ENCODE peak calls at places on chromosomes 13 and 19, in seven cellular contexts. R is heart left ventricle, A is SK-N-SH, W is GM23248, Y is AG09309, K is cardiac fibroblast, D is BJ. G is an unnamed sample.

GRCh38 chr19:58381460-58382220 is 810 bp upstream of the ZNF837 start:
- DNase-seq in A (no peak), Y (no peak), D (no peak), W (no peak), K (no peak), R (peak; percentile 58), G (no peak)

GRCh38 chr13:102907016-102907756 is 61.4 kb downstream of the ERCC5 start:
- DNase-seq in R (no peak), W (peak; percentile 3), A (no peak), Y (no peak), K (no peak), D (no peak), G (no peak)

GRCh38 chr13:36432106-36432544 is at the start of gene CCNA1:
- DNase-seq in D (no peak), K (peak; percentile 66), A (peak; percentile 83), R (peak; percentile 64), Y (no peak), W (peak; percentile 21), G (peak; percentile 79)

GRCh38 chr13:112513761-112514160 is 74.2 kb downstream of the TUBGCP3 start:
- DNase-seq in A (no peak), D (no peak), W (no peak), R (no peak), Y (no peak), K (no peak), G (no peak)

GRCh38 chr13:102962430-102962829 is 103.8 kb downstream of the SLC10A2 start:
- DNase-seq in D (no peak), Y (no peak), W (no peak), R (no peak), A (no peak), K (no peak), G (no peak)

GRCh38 chr13:51259359-51259645 is 37.1 kb downstream of the FAM124A start:
- DNase-seq in D (no peak), R (no peak), A (no peak), W (no peak), K (no peak), Y (no peak), G (no peak)

GRCh38 chr13:98581971-98582702 is 5.2 kb upstream of the STK24 start:
- DNase-seq in W (peak; percentile 86), K (peak; percentile 75), R (no peak), D (no peak), A (no peak), Y (no peak), G (peak; percentile 37)

GRCh38 chr19:51448011-51448744 is 10.1 kb downstream of the SIGLEC8 start:
- DNase-seq in W (no peak), K (no peak), A (no peak), Y (no peak), R (no peak), D (no peak), G (no peak)

GRCh38 chr19:5220361-5220760 is 120.3 kb downstream of the PTPRS start:
- DNase-seq in A (no peak), K (no peak), D (no peak), W (no peak), R (no peak), Y (no peak), G (no peak)

GRCh38 chr19:38319421-38320258 is at the start of gene KCNK6:
- DNase-seq in R (peak; percentile 79), D (no peak), A (peak; percentile 72), W (peak; percentile 71), K (no peak), Y (no peak), G (peak; percentile 69)

GRCh38 chr13:67175836-67176235 is 54.3 kb downstream of the PCDH9 start:
- DNase-seq in D (no peak), K (no peak), W (no peak), R (no peak), Y (no peak), A (no peak), G (no peak)

GRCh38 chr13:20477394-20477793 is 48.3 kb downstream of the CRYL1 start:
- DNase-seq in Y (no peak), A (no peak), R (no peak), D (no peak), W (no peak), K (no peak), G (no peak)

DNA sequence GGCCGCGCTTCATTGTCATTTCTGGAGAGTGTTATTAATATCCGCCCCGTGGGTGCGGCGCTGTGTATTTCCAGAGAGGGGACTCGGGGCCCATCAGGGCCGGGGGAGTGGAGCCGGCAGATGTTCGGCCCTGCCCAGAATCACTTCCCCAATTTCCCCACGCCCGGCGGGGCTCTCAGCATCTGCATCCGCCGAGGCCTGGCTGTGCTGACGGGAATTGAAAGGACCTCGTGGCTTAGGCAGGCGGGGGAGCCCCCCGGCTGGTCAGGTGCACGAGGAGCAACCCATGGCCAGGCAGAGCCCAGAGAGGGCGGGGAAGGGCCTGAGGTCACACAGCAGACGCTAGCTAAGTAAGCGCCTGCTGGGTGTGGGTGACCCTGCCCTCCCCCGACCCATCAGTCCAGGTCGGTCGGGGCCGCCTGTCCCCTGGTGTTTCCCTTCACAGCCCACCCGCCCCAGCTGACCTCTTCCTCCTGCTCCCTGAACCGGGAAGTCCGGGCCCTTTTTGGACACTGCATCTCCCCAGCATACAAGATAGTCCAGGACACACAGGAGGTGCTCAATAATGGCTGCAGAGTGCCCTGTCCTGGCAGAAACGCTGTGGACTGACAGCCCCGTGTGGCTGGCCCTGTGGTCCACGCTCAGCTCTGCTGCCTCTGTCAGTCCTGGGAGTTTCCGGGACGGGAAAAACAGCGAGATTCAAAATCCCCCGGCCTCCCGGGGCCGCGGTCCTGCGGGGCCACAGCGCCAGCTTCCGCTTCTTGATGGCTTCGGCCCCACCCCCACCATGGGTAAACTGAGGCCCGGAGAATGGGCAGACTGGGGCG is 22.1 kb downstream of the ARID3A start:
- DNase-seq in R (peak; percentile 86), W (no peak), K (no peak), D (no peak), Y (no peak), A (no peak), G (no peak)
- H3K4me3 ChIP-seq in R (no peak overlapping the region), W (no peak overlapping the region), K (no peak overlapping the region), D (no peak overlapping the region), Y (no peak overlapping the region), A (no peak overlapping the region), G (no peak overlapping the region)

GRCh38 chr19:13012690-13013608 is 17.7 kb downstream of the NFIX start:
- DNase-seq in Y (no peak), K (peak; percentile 76), A (no peak), D (no peak), W (peak; percentile 92), R (no peak), G (peak; percentile 96)
- H3K4me3 ChIP-seq in Y (peak overlapping the region; percentile 58), K (peak overlapping the region; percentile 22), A (no peak overlapping the region), D (peak overlapping the region; percentile 38), W (peak overlapping the region; percentile 78), R (peak overlapping the region; percentile 54), G (peak overlapping the region; percentile 42)

GRCh38 chr19:2454962-2455409 is 1.8 kb downstream of the LMNB2 start:
- DNase-seq in K (no peak), D (no peak), Y (no peak), W (no peak), R (no peak), A (no peak), G (no peak)
- H3K4me3 ChIP-seq in K (no peak overlapping the region), D (no peak overlapping the region), Y (peak overlapping the region; percentile 95), W (peak overlapping the region; percentile 81), R (no peak overlapping the region), A (peak overlapping the region; percentile 83), G (peak overlapping the region; percentile 66)

DNA sequence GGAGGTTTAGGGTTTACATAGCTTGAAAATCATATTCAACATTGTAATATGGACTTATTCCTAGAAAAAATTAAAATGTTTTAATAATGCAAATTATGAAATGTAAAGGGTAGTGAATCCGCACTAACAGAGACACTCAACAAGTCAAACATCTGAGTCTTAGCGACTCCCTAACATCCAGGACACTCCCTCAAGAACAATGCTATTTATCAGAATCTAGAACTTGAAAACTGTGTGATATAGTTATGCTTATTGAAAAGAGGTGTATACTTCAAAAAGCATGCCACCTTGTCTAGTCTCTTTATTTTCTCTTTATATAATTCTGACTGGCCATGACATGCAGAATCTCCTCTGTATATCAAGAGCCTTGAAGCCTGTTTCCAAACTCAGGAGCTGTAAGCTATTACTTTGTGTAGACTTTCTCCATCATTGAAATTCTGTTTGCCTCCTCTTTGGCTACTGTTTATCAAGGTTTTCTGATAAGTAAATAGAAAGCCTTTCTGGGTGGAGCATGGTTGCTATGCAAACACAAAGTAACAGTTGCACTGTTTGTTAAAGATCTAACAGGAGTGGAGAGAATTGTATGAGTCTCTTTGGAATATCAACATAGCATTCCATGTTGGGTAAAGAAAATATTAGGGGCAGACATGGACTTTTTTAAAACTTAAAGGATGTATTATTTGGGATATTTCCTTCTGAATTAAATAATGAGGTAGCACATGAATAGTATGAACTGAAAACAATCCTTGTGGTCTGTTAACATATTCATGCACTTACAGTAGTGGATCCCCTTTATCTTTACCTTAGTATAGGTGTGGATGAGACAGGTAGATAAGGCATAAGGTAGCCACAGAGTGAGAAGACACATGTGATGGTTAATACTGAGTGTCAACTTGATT is 56.4 kb upstream of the MBNL2 start:
- DNase-seq in D (no peak), K (no peak), A (no peak), R (no peak), W (no peak), Y (no peak), G (no peak)
- H3K4me3 ChIP-seq in D (no peak overlapping the region), K (no peak overlapping the region), A (no peak overlapping the region), R (no peak overlapping the region), W (no peak overlapping the region), Y (no peak overlapping the region), G (no peak overlapping the region)

GRCh38 chr13:32040689-32041088 is 9.1 kb downstream of the FRY start:
- DNase-seq in A (no peak), W (no peak), D (no peak), R (no peak), K (no peak), Y (no peak), G (no peak)
- H3K4me3 ChIP-seq in A (no peak overlapping the region), W (no peak overlapping the region), D (no peak overlapping the region), R (no peak overlapping the region), K (no peak overlapping the region), Y (no peak overlapping the region), G (no peak overlapping the region)